ENCODE peak calls at places on chromosome 11, in four cellular contexts. O is HepG2, H is A549, V is K562. W is an unnamed sample.
A peak's percentile ranks its signal among the peaks of the same experiment; 100 is the strongest.

GRCh38 chr11:34653851-34654490 is 33.1 kb downstream of the EHF start:
- DNase-seq in O (peak; percentile 92), H (peak; percentile 82), V (no peak), W (no peak)

GRCh38 chr11:118528511-118528910 is 1.2 kb downstream of the TTC36 start:
- DNase-seq in O (no peak), H (no peak), V (no peak), W (no peak)

GRCh38 chr11:862704-863388 is 20.2 kb downstream of the TSPAN4 start:
- DNase-seq in O (no peak), H (no peak), V (no peak), W (no peak)

GRCh38 chr11:33515347-33515746 is 185.3 kb downstream of the C11orf91 start:
- DNase-seq in O (no peak), H (no peak), V (no peak), W (no peak)

GRCh38 chr11:121112498-121113455 is 11.7 kb downstream of the TECTA start:
- DNase-seq in O (peak; percentile 52), H (peak; percentile 51), V (peak; percentile 30), W (peak; percentile 72)

GRCh38 chr11:47233989-47234668 is 14.5 kb downstream of the ACP2 start:
- DNase-seq in O (peak; percentile 41), H (peak; percentile 67), V (peak; percentile 38), W (peak; percentile 22)

GRCh38 chr11:69190796-69191536 is 35.2 kb downstream of the SMIM38 start:
- DNase-seq in O (no peak), H (no peak), V (no peak), W (no peak)

GRCh38 chr11:72574534-72575460 is 99.4 kb downstream of the PDE2A start:
- DNase-seq in O (no peak), H (no peak), V (no peak), W (no peak)

GRCh38 chr11:8671242-8671641 is 11.2 kb downstream of the TRIM66 start:
- DNase-seq in O (no peak), H (no peak), V (no peak), W (peak; percentile 69)

GRCh38 chr11:75773595-75774353 is 5.2 kb downstream of the DGAT2 start:
- DNase-seq in O (no peak), H (no peak), V (no peak), W (no peak)

GRCh38 chr11:104694259-104695070 is 203.8 kb downstream of the CASP12 start:
- DNase-seq in O (no peak), H (no peak), V (no peak), W (no peak)

GRCh38 chr11:122319011-122319410 is 203.0 kb upstream of the BLID start:
- DNase-seq in O (no peak), H (no peak), V (no peak), W (no peak)

GRCh38 chr11:122322369-122322768 is 206.4 kb upstream of the BLID start:
- DNase-seq in O (no peak), H (no peak), V (no peak), W (no peak)

GRCh38 chr11:122317337-122317736 is 201.3 kb upstream of the BLID start:
- DNase-seq in O (no peak), H (no peak), V (no peak), W (no peak)

GRCh38 chr11:122323754-122324421 is 207.9 kb upstream of the BLID start:
- DNase-seq in O (no peak), H (no peak), V (no peak), W (no peak)

DNA sequence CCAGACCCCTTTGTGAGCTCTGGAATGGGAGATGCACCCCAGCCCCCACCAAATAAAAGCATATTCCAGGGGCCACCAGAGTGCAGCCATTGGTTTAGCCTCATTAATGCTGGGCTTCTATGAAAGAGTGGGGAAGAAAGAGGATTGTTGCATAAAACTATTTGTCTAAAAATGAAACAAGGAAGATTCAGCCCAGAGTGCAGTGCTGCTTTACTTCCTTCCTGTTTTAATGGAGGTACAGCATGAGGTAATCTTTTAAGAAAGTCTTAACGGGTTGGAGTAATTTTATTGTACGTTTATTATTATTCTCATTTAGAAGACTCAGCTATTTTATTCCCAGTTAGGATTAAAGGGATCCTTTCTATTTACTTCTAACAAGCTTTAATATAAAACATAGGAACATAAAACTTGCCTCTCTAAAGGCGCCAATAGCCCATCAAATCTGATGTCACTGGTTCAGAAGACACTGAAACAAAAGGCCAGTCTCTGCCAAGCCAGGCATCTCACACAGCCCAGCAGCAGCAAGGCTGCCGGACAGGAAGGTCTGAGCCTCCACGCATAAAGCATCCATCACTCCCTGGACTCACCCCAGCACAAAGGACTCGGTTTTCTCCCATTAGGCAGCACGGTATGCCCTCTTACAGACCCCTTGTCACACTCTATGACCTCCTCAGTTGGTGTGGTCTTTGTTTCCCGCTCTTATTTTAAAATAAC is 204.0 kb upstream of the BLID start:
- DNase-seq in O (no peak), H (no peak), V (no peak), W (no peak)
- TF ChIP-seq HMGXB4 in O (no peak), H (no peak), V (no peak), W (no peak)

DNA sequence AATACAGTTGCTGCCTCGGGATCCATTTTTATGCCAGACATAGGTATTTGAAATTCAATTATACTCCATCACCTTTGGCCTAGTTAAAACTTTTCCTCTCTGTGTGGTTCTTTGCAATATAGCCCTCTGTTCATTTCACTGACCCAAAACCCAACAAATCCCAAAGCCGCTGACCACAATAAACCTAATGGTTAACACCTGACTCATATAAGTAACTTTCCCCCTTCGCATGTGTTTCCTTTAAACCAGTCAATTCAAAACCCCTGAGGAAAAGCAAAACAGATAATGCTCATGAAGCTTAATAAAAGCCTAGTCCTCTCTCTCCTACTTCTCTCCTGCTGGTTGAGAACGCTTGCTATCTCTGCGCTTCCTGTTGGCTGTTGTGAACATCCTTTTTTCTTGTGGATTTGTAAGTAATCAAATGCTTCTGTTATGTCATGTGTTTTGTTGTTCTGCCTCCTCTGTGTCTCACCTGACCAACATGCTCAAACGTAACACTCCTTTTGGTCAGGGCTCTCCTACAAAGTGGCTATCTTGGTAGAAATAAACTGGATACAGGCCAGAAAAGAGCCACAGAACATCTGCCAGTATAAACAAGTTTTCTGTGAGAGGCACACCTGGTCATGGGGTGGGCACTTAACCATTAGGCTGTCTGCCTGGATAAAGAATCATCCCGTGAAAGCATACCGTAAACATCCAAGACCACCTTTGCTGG is 652.6 kb downstream of the METTL15 start:
- DNase-seq in O (no peak), H (no peak), V (no peak), W (no peak)
- TF ChIP-seq NR3C1 in O (no peak), H (no peak), V (no peak), W (no peak)

GRCh38 chr11:126340960-126341709 is 14.4 kb upstream of the ST3GAL4 start:
- DNase-seq in O (no peak), H (no peak), V (no peak), W (no peak)
- TF ChIP-seq HMGXB4 in O (no peak), H (no peak), V (no peak), W (no peak)

DNA sequence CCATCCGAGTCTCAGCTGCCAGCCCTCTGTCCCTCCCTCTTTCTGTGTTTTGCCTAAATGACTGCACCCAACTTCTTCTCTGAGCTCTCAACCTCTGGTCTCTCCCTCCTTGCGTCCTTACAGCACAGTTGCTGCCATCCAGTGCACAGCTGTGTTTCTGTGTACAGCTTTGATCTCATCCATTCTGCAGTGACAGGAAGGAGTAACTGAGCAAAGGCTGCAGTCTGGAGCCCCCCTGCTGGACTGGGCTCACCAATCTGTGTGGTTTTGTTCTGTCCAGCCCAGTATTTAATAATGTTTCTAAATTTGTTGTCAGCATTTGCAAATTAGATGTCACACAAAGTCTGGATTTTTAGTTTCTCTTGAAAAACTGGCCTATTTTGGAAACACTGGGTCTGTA is 43.8 kb downstream of the PRR5L start:
- DNase-seq in O (no peak), H (no peak), V (no peak), W (no peak)
- TF ChIP-seq NR3C1 in O (no peak), H (no peak), V (no peak), W (no peak)

GRCh38 chr11:63518548-63518947 is 12.7 kb downstream of the LGALS12 start:
- DNase-seq in O (no peak), H (no peak), V (no peak), W (no peak)

GRCh38 chr11:63520606-63521170 is 14.8 kb downstream of the LGALS12 start:
- DNase-seq in O (no peak), H (no peak), V (no peak), W (no peak)

GRCh38 chr11:63516109-63516508 is 10.2 kb downstream of the LGALS12 start:
- DNase-seq in O (no peak), H (no peak), V (no peak), W (no peak)

GRCh38 chr11:63512816-63513215 is 6.9 kb downstream of the LGALS12 start:
- DNase-seq in O (no peak), H (no peak), V (no peak), W (no peak)

GRCh38 chr11:63517156-63517555 is 11.3 kb downstream of the LGALS12 start:
- DNase-seq in O (no peak), H (no peak), V (no peak), W (no peak)
- TF ChIP-seq HMGXB4 in O (no peak), H (no peak), V (no peak), W (no peak)

GRCh38 chr11:13364388-13364787 is 86.8 kb downstream of the BMAL1 start:
- DNase-seq in O (no peak), H (no peak), V (no peak), W (no peak)
- TF ChIP-seq NR3C1 in O (no peak), H (no peak), V (no peak), W (no peak)

GRCh38 chr11:61610905-61611304 is 30.0 kb upstream of the SYT7 start:
- DNase-seq in O (no peak), H (no peak), V (no peak), W (no peak)

GRCh38 chr11:61609000-61609969 is 28.4 kb upstream of the SYT7 start:
- DNase-seq in O (peak; percentile 85), H (no peak), V (no peak), W (no peak)

GRCh38 chr11:61607920-61608599 is 27.2 kb upstream of the SYT7 start:
- DNase-seq in O (no peak), H (no peak), V (no peak), W (no peak)

GRCh38 chr11:61611309-61611708 is 30.4 kb upstream of the SYT7 start:
- DNase-seq in O (no peak), H (no peak), V (no peak), W (no peak)

GRCh38 chr11:61609970-61610347 is 29.1 kb upstream of the SYT7 start:
- DNase-seq in O (no peak), H (no peak), V (no peak), W (peak; percentile 67)
- TF ChIP-seq HMGXB4 in O (no peak), H (no peak), V (no peak), W (no peak)